ENCODE peak calls at places on chromosome 18, in eight cellular contexts. W, N, A, H, K, L, T and Q are unnamed samples.

GRCh38 chr18:59067873-59068272 is 71.8 kb upstream of the SEC11C start:
- DNase-seq in W (peak; percentile 48), N (no peak), T (peak; percentile 57), H (peak; percentile 42), L (peak; percentile 17), A (no peak), K (peak; percentile 43), Q (no peak)

GRCh38 chr18:7512326-7512725 is 54.8 kb upstream of the PTPRM start:
- DNase-seq in W (peak; percentile 5), H (no peak), N (peak; percentile 32), K (no peak), T (no peak), L (no peak), A (no peak), Q (no peak)

GRCh38 chr18:25464211-25464610 is 112.2 kb upstream of the ZNF521 start:
- DNase-seq in K (no peak), A (no peak), T (peak; percentile 80), L (no peak), H (peak; percentile 71), W (peak; percentile 91), N (peak; percentile 54), Q (no peak)

GRCh38 chr18:22346342-22346967 is 71.3 kb downstream of the CTAGE1 start:
- DNase-seq in W (peak; percentile 89), K (no peak), H (peak; percentile 63), T (peak; percentile 56), L (no peak), A (no peak), N (peak; percentile 48), Q (peak; percentile 40)

GRCh38 chr18:62183578-62184195 is 3.2 kb downstream of the PIGN start:
- DNase-seq in L (peak; percentile 13), W (peak; percentile 59), T (peak; percentile 77), K (no peak), N (peak; percentile 64), A (peak; percentile 63), H (peak; percentile 43), Q (peak; percentile 58)

GRCh38 chr18:25284861-25285574 is 66.9 kb downstream of the ZNF521 start:
- DNase-seq in W (peak; percentile 36), A (no peak), N (peak; percentile 85), L (no peak), T (no peak), H (no peak), K (no peak), Q (no peak)

GRCh38 chr18:10100236-10100635 is 186.4 kb downstream of the VAPA start:
- DNase-seq in W (no peak), L (no peak), H (no peak), N (peak; percentile 61), K (no peak), T (no peak), A (no peak), Q (no peak)

GRCh38 chr18:10015288-10015701 is 101.5 kb downstream of the VAPA start:
- DNase-seq in W (peak; percentile 70), L (no peak), T (peak; percentile 43), N (peak; percentile 56), K (no peak), H (peak; percentile 27), A (no peak), Q (no peak)

GRCh38 chr18:13183790-13184189 is 34.8 kb upstream of the LDLRAD4 start:
- DNase-seq in K (no peak), W (no peak), T (no peak), A (no peak), L (no peak), N (no peak), H (no peak), Q (no peak)

GRCh38 chr18:48201952-48202898 is 207.0 kb downstream of the ZBTB7C start:
- DNase-seq in N (no peak), T (no peak), W (no peak), A (no peak), L (no peak), K (no peak), H (no peak), Q (no peak)

GRCh38 chr18:52136532-52136931 is 203.5 kb upstream of the DCC start:
- DNase-seq in A (no peak), L (no peak), K (no peak), N (no peak), H (no peak), T (no peak), W (no peak), Q (no peak)